ENCODE peak calls at places on chromosomes 2 and 18, in nine cellular contexts. T, Z, J, A, Q, S, F, U and G are unnamed samples.

GRCh38 chr2:169824373-169825333 is at the start of gene METTL5:
- DNase-seq in T (peak), Z (peak), J (peak), A (peak), Q (peak), S (peak), F (peak), U (peak), G (peak)

GRCh38 chr2:185757356-185757755 is 18.8 kb downstream of the FSIP2 start:
- DNase-seq in T (no peak), Z (no peak), J (no peak), A (no peak), Q (no peak), S (no peak), F (no peak), U (no peak), G (no peak)

GRCh38 chr2:240569523-240569997 is 1.3 kb downstream of the RNPEPL1 start:
- DNase-seq in T (no peak), Z (no peak), J (no peak), A (no peak), Q (no peak), S (no peak), F (no peak), U (no peak), G (no peak)

GRCh38 chr2:238431431-238431830 is 4.7 kb downstream of the ASB1 start:
- DNase-seq in T (no peak), Z (no peak), J (no peak), A (no peak), Q (no peak), S (no peak), F (no peak), U (no peak), G (no peak)

GRCh38 chr2:47310801-47311560 is 92.0 kb upstream of the MSH2 start:
- DNase-seq in T (peak), Z (no peak), J (no peak), A (no peak), Q (peak), S (no peak), F (peak), U (no peak), G (no peak)

GRCh38 chr2:1567556-1568344 is 154.5 kb downstream of the TPO start:
- DNase-seq in T (no peak), Z (no peak), J (no peak), A (no peak), Q (no peak), S (no peak), F (no peak), U (no peak), G (no peak)

GRCh38 chr2:74576151-74576755 is 21.7 kb downstream of the DOK1 start:
- DNase-seq in T (no peak), Z (no peak), J (no peak), A (no peak), Q (no peak), S (no peak), F (peak), U (no peak), G (no peak)

GRCh38 chr18:68484241-68484640 is 230.7 kb downstream of the TMX3 start:
- DNase-seq in T (no peak), Z (no peak), J (no peak), A (no peak), Q (no peak), S (no peak), F (no peak), U (no peak), G (peak)

GRCh38 chr2:159922563-159922962 is 124.6 kb upstream of the CD302 start:
- DNase-seq in T (no peak), Z (no peak), J (no peak), A (no peak), Q (no peak), S (no peak), F (no peak), U (no peak), G (no peak)

GRCh38 chr2:11811036-11811654 is 64.7 kb downstream of the LPIN1 start:
- DNase-seq in T (no peak), Z (no peak), J (no peak), A (no peak), Q (no peak), S (no peak), F (no peak), U (no peak), G (no peak)

GRCh38 chr18:59621027-59621426 is 76.2 kb downstream of the CCBE1 start:
- DNase-seq in T (no peak), Z (no peak), J (no peak), A (no peak), Q (no peak), S (no peak), F (no peak), U (no peak), G (no peak)

GRCh38 chr18:58143391-58143790 is 99.4 kb downstream of the NEDD4L start:
- DNase-seq in T (peak), Z (no peak), J (no peak), A (no peak), Q (no peak), S (no peak), F (no peak), U (no peak), G (no peak)

GRCh38 chr2:3160751-3161330 is 216.8 kb downstream of the EIPR1 start:
- DNase-seq in T (no peak), Z (no peak), J (no peak), A (no peak), Q (no peak), S (no peak), F (no peak), U (no peak), G (no peak)

GRCh38 chr2:208326016-208326415 is 60.0 kb downstream of the PIKFYVE start:
- DNase-seq in T (no peak), Z (no peak), J (no peak), A (no peak), Q (no peak), S (no peak), F (no peak), U (no peak), G (no peak)

GRCh38 chr2:6919912-6920905 is 3.0 kb downstream of the RNF144A start:
- DNase-seq in T (no peak), Z (no peak), J (no peak), A (peak), Q (no peak), S (no peak), F (no peak), U (no peak), G (no peak)

GRCh38 chr2:12502759-12503158 is 214.0 kb upstream of the TRIB2 start:
- DNase-seq in T (no peak), Z (no peak), J (no peak), A (no peak), Q (no peak), S (no peak), F (peak), U (no peak), G (no peak)

GRCh38 chr18:35732652-35733051 is 151.1 kb downstream of the GALNT1 start:
- DNase-seq in T (no peak), Z (no peak), J (no peak), A (no peak), Q (no peak), S (no peak), F (no peak), U (no peak), G (no peak)

GRCh38 chr2:192011196-192011595 is 164.3 kb upstream of the CAVIN2 start:
- DNase-seq in T (no peak), Z (no peak), J (no peak), A (no peak), Q (no peak), S (no peak), F (no peak), U (no peak), G (no peak)

GRCh38 chr2:100936070-100936741 is 65.9 kb upstream of the RPL31 start:
- DNase-seq in T (no peak), Z (no peak), J (no peak), A (no peak), Q (no peak), S (no peak), F (no peak), U (no peak), G (no peak)

GRCh38 chr2:173354601-173355131 is at the start of gene CDCA7:
- DNase-seq in T (peak), Z (peak), J (peak), A (peak), Q (peak), S (peak), F (peak), U (no peak), G (peak)

GRCh38 chr2:226483745-226484619 is 315.6 kb downstream of the IRS1 start:
- DNase-seq in T (no peak), Z (no peak), J (no peak), A (peak), Q (peak), S (no peak), F (no peak), U (no peak), G (no peak)

GRCh38 chr2:158321264-158321663 is 135.3 kb downstream of the CCDC148 start:
- DNase-seq in T (no peak), Z (no peak), J (peak), A (no peak), Q (no peak), S (peak), F (no peak), U (no peak), G (no peak)

GRCh38 chr2:138307099-138307498 is 194.5 kb upstream of the SPOPL start:
- DNase-seq in T (no peak), Z (no peak), J (no peak), A (no peak), Q (no peak), S (no peak), F (no peak), U (no peak), G (no peak)

GRCh38 chr18:69755856-69756496 is 191.7 kb downstream of the CD226 start:
- DNase-seq in T (no peak), Z (no peak), J (no peak), A (no peak), Q (no peak), S (no peak), F (no peak), U (no peak), G (no peak)
- TF ChIP-seq REST in T (no peak), Z (no peak), J (no peak), A (no peak), Q (no peak), S (no peak), F (no peak), U (no peak), G (no peak)

GRCh38 chr18:63774511-63774910 is 707 bp upstream of the SERPINB7 start:
- DNase-seq in T (no peak), Z (no peak), J (no peak), A (no peak), Q (no peak), S (no peak), F (no peak), U (no peak), G (no peak)
- H3K4me3 ChIP-seq in T (no peak), Z (no peak), J (no peak), A (no peak), Q (no peak), S (no peak), F (no peak), U (no peak), G (no peak)

DNA sequence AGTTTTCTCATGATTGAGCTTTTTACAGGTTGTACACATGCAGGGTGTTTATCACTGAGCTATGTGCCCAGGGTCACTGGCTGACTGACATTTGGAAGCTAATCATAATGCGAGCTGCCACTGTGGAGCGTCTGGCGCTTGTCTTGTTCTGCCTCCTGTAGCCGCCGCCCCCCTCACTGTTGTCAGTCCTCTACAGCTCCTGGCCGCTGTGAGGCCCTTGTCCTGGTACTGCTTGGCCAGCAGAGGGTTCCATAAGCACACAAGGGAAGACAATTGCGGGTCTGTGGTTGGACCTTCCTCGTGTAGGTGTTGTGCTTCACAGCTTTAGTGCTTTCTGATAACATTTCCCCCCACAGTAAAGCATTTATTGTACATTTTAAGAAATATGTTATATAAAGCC is 105.6 kb upstream of the LDLRAD4 start:
- DNase-seq in T (peak), Z (no peak), J (peak), A (peak), Q (peak), S (peak), F (no peak), U (no peak), G (no peak)
- TF ChIP-seq CTCF in T (peak), Z (no peak), J (peak), A (peak), Q (peak), S (peak), F (no peak), U (no peak), G (peak)

DNA sequence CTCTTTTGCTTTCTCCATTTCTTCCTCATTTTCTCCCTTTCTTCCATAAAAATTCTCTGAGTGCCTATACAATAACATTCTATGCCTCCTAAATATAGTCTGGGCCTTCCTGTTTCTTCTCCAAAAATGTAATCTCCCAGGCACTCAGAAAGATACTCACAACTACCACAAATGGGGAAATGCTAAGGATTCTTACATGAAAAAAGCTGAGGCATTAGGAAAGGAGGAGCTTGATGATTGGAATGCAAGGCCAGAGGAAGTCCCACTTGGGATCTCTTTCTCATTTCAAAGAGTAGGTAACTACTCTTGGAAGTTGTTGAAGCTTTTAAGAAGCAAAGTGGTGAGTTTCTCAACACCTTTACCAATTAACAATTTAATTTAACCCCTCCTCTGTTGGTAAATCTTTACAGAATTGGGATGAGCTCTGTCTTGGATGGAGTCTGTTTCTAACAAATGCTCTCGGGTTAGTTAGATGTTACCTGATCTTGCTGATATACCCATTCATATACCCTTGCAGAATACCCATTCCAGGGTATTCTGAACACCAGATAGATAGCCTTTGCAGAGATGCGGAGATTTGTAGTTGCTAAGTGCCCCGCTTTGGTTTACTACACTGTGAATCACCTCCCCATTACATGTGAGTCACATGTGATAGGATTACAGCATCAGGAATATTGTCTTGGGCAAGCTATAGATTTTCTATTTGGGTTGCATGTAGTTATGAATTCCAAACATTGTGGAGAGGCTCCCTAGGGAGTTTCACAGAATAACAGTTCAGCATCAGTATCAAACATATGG is 3.6 kb downstream of the VSNL1 start:
- DNase-seq in T (no peak), Z (no peak), J (no peak), A (peak), Q (peak), S (no peak), F (no peak), U (no peak), G (no peak)
- TF ChIP-seq REST in T (no peak), Z (no peak), J (no peak), A (no peak), Q (no peak), S (no peak), F (no peak), U (no peak), G (no peak)